ENCODE peak calls at places on chromosomes 12 and 14, in nine cellular contexts. One of them, this sample, is unnamed.
A peak's percentile ranks its signal among the peaks of the same experiment; 100 is the strongest.

GRCh38 chr12:67477682-67478265 is 170.8 kb upstream of the DYRK2 start:
- DNase-seq in GM23338: no peak
- DNase-seq in MM.1S: no peak
- DNase-seq in SK-N-SH: no peak
- DNase-seq in neural progenitor cell: no peak
- DNase-seq in astrocyte: no peak
- DNase-seq in GM23248: no peak
- DNase-seq in HepG2: no peak
- DNase-seq in endothelial cell of umbilical vein: no peak
- DNase-seq in this sample: no peak

GRCh38 chr12:11798856-11799530 is 149.5 kb downstream of the ETV6 start:
- DNase-seq in astrocyte: peak; percentile 94
- DNase-seq in neural progenitor cell: no peak
- DNase-seq in SK-N-SH: no peak
- DNase-seq in GM23248: peak; percentile 74
- DNase-seq in HepG2: peak; percentile 29
- DNase-seq in MM.1S: no peak
- DNase-seq in endothelial cell of umbilical vein: peak; percentile 98
- DNase-seq in GM23338: no peak
- DNase-seq in this sample: peak; percentile 89

GRCh38 chr14:71739273-71739990 is 192.8 kb upstream of the RGS6 start:
- DNase-seq in GM23338: peak; percentile 45
- DNase-seq in neural progenitor cell: no peak
- DNase-seq in GM23248: peak; percentile 40
- DNase-seq in astrocyte: no peak
- DNase-seq in SK-N-SH: peak; percentile 53
- DNase-seq in endothelial cell of umbilical vein: peak; percentile 17
- DNase-seq in HepG2: peak; percentile 50
- DNase-seq in MM.1S: no peak
- DNase-seq in this sample: peak; percentile 77

GRCh38 chr12:94469522-94469921 is 9.9 kb upstream of the CEP83 start:
- DNase-seq in astrocyte: no peak
- DNase-seq in MM.1S: no peak
- DNase-seq in GM23248: no peak
- DNase-seq in GM23338: no peak
- DNase-seq in neural progenitor cell: no peak
- DNase-seq in SK-N-SH: no peak
- DNase-seq in endothelial cell of umbilical vein: no peak
- DNase-seq in HepG2: no peak
- DNase-seq in this sample: no peak

GRCh38 chr12:51005671-51006070 is 20.5 kb downstream of the SLC11A2 start:
- DNase-seq in astrocyte: no peak
- DNase-seq in SK-N-SH: no peak
- DNase-seq in MM.1S: no peak
- DNase-seq in neural progenitor cell: no peak
- DNase-seq in GM23338: peak; percentile 83
- DNase-seq in endothelial cell of umbilical vein: no peak
- DNase-seq in GM23248: no peak
- DNase-seq in HepG2: no peak
- DNase-seq in this sample: peak; percentile 88

GRCh38 chr12:121345151-121345810 is 6.9 kb downstream of the ANAPC5 start:
- DNase-seq in astrocyte: no peak
- DNase-seq in GM23248: no peak
- DNase-seq in GM23338: no peak
- DNase-seq in HepG2: no peak
- DNase-seq in neural progenitor cell: no peak
- DNase-seq in SK-N-SH: no peak
- DNase-seq in endothelial cell of umbilical vein: no peak
- DNase-seq in MM.1S: no peak
- DNase-seq in this sample: no peak

GRCh38 chr12:15575797-15576560 is 213.2 kb downstream of the EPS8 start:
- DNase-seq in GM23248: no peak
- DNase-seq in astrocyte: peak; percentile 23
- DNase-seq in SK-N-SH: no peak
- DNase-seq in endothelial cell of umbilical vein: peak; percentile 19
- DNase-seq in MM.1S: no peak
- DNase-seq in GM23338: no peak
- DNase-seq in HepG2: no peak
- DNase-seq in neural progenitor cell: no peak
- DNase-seq in this sample: no peak

GRCh38 chr12:50579757-50580267 is 75.0 kb downstream of the DIP2B start:
- DNase-seq in GM23338: no peak
- DNase-seq in neural progenitor cell: no peak
- DNase-seq in HepG2: no peak
- DNase-seq in GM23248: peak; percentile 84
- DNase-seq in SK-N-SH: no peak
- DNase-seq in astrocyte: peak; percentile 51
- DNase-seq in MM.1S: no peak
- DNase-seq in endothelial cell of umbilical vein: no peak
- DNase-seq in this sample: peak; percentile 82

GRCh38 chr14:22996823-22997301 is 13.1 kb downstream of the C14orf93 start:
- DNase-seq in endothelial cell of umbilical vein: no peak
- DNase-seq in SK-N-SH: peak; percentile 49
- DNase-seq in MM.1S: no peak
- DNase-seq in neural progenitor cell: no peak
- DNase-seq in GM23248: no peak
- DNase-seq in astrocyte: no peak
- DNase-seq in HepG2: no peak
- DNase-seq in GM23338: no peak
- DNase-seq in this sample: no peak

GRCh38 chr12:110972870-110973269 is 52.5 kb upstream of the MYL2 start:
- DNase-seq in SK-N-SH: no peak
- DNase-seq in GM23338: no peak
- DNase-seq in endothelial cell of umbilical vein: no peak
- DNase-seq in GM23248: no peak
- DNase-seq in HepG2: no peak
- DNase-seq in astrocyte: no peak
- DNase-seq in MM.1S: no peak
- DNase-seq in neural progenitor cell: no peak
- DNase-seq in this sample: no peak

GRCh38 chr12:56151672-56152131 is 685 bp upstream of the MYL6B start:
- DNase-seq in GM23248: peak; percentile 64
- DNase-seq in endothelial cell of umbilical vein: no peak
- DNase-seq in astrocyte: no peak
- DNase-seq in MM.1S: peak; percentile 88
- DNase-seq in GM23338: peak; percentile 90
- DNase-seq in SK-N-SH: peak; percentile 71
- DNase-seq in HepG2: peak; percentile 80
- DNase-seq in neural progenitor cell: peak; percentile 66
- DNase-seq in this sample: peak; percentile 56

GRCh38 chr12:11731455-11731854 is 82.0 kb downstream of the ETV6 start:
- DNase-seq in astrocyte: peak; percentile 78
- DNase-seq in endothelial cell of umbilical vein: peak; percentile 83
- DNase-seq in GM23338: no peak
- DNase-seq in GM23248: peak; percentile 64
- DNase-seq in MM.1S: peak; percentile 34
- DNase-seq in HepG2: no peak
- DNase-seq in SK-N-SH: no peak
- DNase-seq in neural progenitor cell: no peak
- DNase-seq in this sample: peak; percentile 54

DNA sequence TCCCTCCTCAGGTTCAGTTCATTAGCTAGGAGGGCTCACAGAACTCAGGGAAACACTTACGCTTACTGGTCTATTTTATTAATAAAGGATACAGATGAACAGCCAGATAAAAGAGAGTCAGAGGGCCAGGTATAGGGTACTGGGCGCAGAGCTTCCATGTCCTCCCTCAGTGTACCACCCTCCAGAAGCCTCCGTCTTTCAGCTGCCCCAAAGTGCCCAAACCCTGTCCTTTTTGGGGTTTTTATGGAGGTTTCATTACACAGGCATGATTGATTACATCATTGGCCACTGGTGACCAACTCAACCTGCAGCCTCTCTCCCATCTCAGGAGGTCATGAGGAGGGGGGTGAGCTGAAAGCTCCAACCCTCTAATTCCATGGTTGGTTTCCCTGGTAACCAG is 7.5 kb upstream of the SERPINA5 start:
- DNase-seq in neural progenitor cell: no peak
- DNase-seq in GM23248: no peak
- DNase-seq in GM23338: no peak
- DNase-seq in MM.1S: no peak
- DNase-seq in endothelial cell of umbilical vein: no peak
- DNase-seq in SK-N-SH: no peak
- DNase-seq in HepG2: no peak
- DNase-seq in astrocyte: no peak
- DNase-seq in this sample: no peak
- H3K27me3 ChIP-seq in neural progenitor cell: no peaks in the 10 kb centered on the region
- H3K27me3 ChIP-seq in GM23248: no peaks in the 10 kb centered on the region
- H3K27me3 ChIP-seq in GM23338: no peaks in the 10 kb centered on the region
- H3K27me3 ChIP-seq in MM.1S: no peaks in the 10 kb centered on the region
- H3K27me3 ChIP-seq in endothelial cell of umbilical vein: no peaks in the 10 kb centered on the region
- H3K27me3 ChIP-seq in SK-N-SH: no peaks in the 10 kb centered on the region
- H3K27me3 ChIP-seq in HepG2: no peaks in the 10 kb centered on the region
- H3K27me3 ChIP-seq in astrocyte: no peaks in the 10 kb centered on the region
- H3K27me3 ChIP-seq in this sample: no peaks in the 10 kb centered on the region

GRCh38 chr14:93788307-93788556 is at the start of gene PRIMA1:
- DNase-seq in GM23338: no peak
- DNase-seq in neural progenitor cell: no peak
- DNase-seq in SK-N-SH: no peak
- DNase-seq in GM23248: no peak
- DNase-seq in astrocyte: no peak
- DNase-seq in endothelial cell of umbilical vein: no peak
- DNase-seq in MM.1S: no peak
- DNase-seq in HepG2: no peak
- DNase-seq in this sample: no peak
- H2AFZ ChIP-seq in GM23338: peak within 1 kb of the TSS; percentile 96
- H2AFZ ChIP-seq in neural progenitor cell: peak within 1 kb of the TSS; percentile 98
- H2AFZ ChIP-seq in SK-N-SH: no peak within 1 kb of the TSS
- H2AFZ ChIP-seq in GM23248: peak within 1 kb of the TSS; percentile 45
- H2AFZ ChIP-seq in astrocyte: no peak within 1 kb of the TSS
- H2AFZ ChIP-seq in endothelial cell of umbilical vein: no peak within 1 kb of the TSS
- H2AFZ ChIP-seq in MM.1S: no peak within 1 kb of the TSS
- H2AFZ ChIP-seq in HepG2: no peak within 1 kb of the TSS
- H2AFZ ChIP-seq in this sample: no peak within 1 kb of the TSS

DNA sequence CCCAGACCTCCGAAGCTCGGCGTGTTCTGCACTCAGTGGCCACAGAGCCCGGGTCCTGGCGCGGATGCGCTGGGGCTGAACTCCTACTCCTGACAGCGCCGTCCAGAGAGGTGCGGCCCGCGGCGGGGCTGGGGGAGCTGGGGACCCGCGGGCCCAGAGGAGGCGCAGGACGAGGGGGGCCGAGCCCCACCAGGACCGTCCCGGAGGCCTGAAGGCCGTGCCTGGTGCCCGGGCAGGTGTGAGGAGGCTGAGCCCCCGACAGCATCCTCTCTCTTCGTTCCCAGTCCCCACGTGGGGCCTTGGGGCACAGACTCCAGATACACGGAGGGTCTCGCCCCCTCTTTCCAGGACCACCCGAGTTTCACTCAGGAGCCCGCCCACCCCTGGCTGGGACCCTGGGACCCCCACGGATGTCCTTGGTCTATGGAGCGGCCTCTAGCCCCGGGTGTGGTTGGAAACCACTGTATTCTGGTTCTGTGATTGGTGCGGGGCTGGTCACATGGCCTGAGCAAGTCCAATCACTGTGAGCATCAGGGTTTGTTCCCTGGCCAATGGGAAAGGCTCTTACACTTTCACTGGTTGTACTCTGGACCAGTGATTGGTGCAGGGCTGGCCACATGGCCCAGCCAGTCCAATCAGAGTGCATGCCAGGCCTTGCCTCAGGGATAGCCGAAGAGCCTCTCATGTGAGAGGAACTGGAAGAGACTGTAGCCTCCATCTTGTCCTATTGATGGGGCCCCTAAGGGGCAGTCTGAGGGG is 217.6 kb upstream of the SFSWAP start:
- DNase-seq in SK-N-SH: peak; percentile 43
- DNase-seq in GM23248: no peak
- DNase-seq in MM.1S: no peak
- DNase-seq in HepG2: no peak
- DNase-seq in neural progenitor cell: no peak
- DNase-seq in endothelial cell of umbilical vein: no peak
- DNase-seq in astrocyte: no peak
- DNase-seq in GM23338: no peak
- DNase-seq in this sample: no peak
- H3K27me3 ChIP-seq in SK-N-SH: no peaks in the 10 kb centered on the region
- H3K27me3 ChIP-seq in GM23248: no peaks in the 10 kb centered on the region
- H3K27me3 ChIP-seq in MM.1S: no peaks in the 10 kb centered on the region
- H3K27me3 ChIP-seq in HepG2: peaks cover 2% of the 10 kb centered on the region
- H3K27me3 ChIP-seq in neural progenitor cell: no peaks in the 10 kb centered on the region
- H3K27me3 ChIP-seq in endothelial cell of umbilical vein: no peaks in the 10 kb centered on the region
- H3K27me3 ChIP-seq in astrocyte: no peaks in the 10 kb centered on the region
- H3K27me3 ChIP-seq in GM23338: no peaks in the 10 kb centered on the region
- H3K27me3 ChIP-seq in this sample: peaks cover 80% of the 10 kb centered on the region

GRCh38 chr12:96189781-96190180 is 4.4 kb upstream of the ELK3 start:
- DNase-seq in endothelial cell of umbilical vein: no peak
- DNase-seq in astrocyte: peak; percentile 22
- DNase-seq in neural progenitor cell: no peak
- DNase-seq in SK-N-SH: no peak
- DNase-seq in GM23338: no peak
- DNase-seq in MM.1S: no peak
- DNase-seq in HepG2: no peak
- DNase-seq in GM23248: no peak
- DNase-seq in this sample: no peak
- H2AFZ ChIP-seq in endothelial cell of umbilical vein: no peak overlapping the region
- H2AFZ ChIP-seq in astrocyte: no peak overlapping the region
- H2AFZ ChIP-seq in neural progenitor cell: no peak overlapping the region
- H2AFZ ChIP-seq in SK-N-SH: no peak overlapping the region
- H2AFZ ChIP-seq in GM23338: no peak overlapping the region
- H2AFZ ChIP-seq in MM.1S: no peak overlapping the region
- H2AFZ ChIP-seq in HepG2: no peak overlapping the region
- H2AFZ ChIP-seq in GM23248: no peak overlapping the region
- H2AFZ ChIP-seq in this sample: no peak overlapping the region

GRCh38 chr12:120207227-120207626 is 6.3 kb upstream of the RPLP0 start:
- DNase-seq in GM23248: no peak
- DNase-seq in GM23338: no peak
- DNase-seq in endothelial cell of umbilical vein: no peak
- DNase-seq in SK-N-SH: no peak
- DNase-seq in MM.1S: no peak
- DNase-seq in HepG2: no peak
- DNase-seq in astrocyte: no peak
- DNase-seq in neural progenitor cell: no peak
- DNase-seq in this sample: no peak
- H3K27me3 ChIP-seq in GM23248: no peaks in the 10 kb centered on the region
- H3K27me3 ChIP-seq in GM23338: no peaks in the 10 kb centered on the region
- H3K27me3 ChIP-seq in endothelial cell of umbilical vein: no peaks in the 10 kb centered on the region
- H3K27me3 ChIP-seq in SK-N-SH: no peaks in the 10 kb centered on the region
- H3K27me3 ChIP-seq in MM.1S: no peaks in the 10 kb centered on the region
- H3K27me3 ChIP-seq in HepG2: no peaks in the 10 kb centered on the region
- H3K27me3 ChIP-seq in astrocyte: no peaks in the 10 kb centered on the region
- H3K27me3 ChIP-seq in neural progenitor cell: no peaks in the 10 kb centered on the region
- H3K27me3 ChIP-seq in this sample: no peaks in the 10 kb centered on the region

DNA sequence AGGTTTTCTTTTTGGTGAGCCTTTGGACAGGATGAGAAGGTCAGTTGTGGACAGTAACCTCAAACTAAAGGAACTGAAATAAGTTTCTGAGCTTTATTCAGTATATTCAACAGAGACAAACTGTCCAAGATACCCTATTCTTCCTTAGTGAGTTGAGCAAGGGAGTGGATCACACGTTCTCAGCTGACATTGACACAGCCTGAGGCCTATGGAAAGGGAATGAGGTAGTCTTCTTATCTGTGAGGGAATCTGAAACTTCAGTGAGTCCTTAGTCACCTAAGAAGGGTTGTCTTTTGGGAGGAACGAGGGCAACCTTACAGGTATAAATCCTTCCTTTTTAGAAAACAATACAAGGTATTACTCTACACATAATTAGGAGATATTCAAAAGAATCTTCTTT is 5.0 kb upstream of the NUBPL start:
- DNase-seq in GM23248: no peak
- DNase-seq in SK-N-SH: no peak
- DNase-seq in HepG2: no peak
- DNase-seq in neural progenitor cell: no peak
- DNase-seq in GM23338: no peak
- DNase-seq in MM.1S: no peak
- DNase-seq in astrocyte: no peak
- DNase-seq in endothelial cell of umbilical vein: no peak
- DNase-seq in this sample: no peak
- H2AFZ ChIP-seq in GM23248: no peak overlapping the region
- H2AFZ ChIP-seq in SK-N-SH: no peak overlapping the region
- H2AFZ ChIP-seq in HepG2: peak overlapping the region; percentile 17
- H2AFZ ChIP-seq in neural progenitor cell: no peak overlapping the region
- H2AFZ ChIP-seq in GM23338: no peak overlapping the region
- H2AFZ ChIP-seq in MM.1S: no peak overlapping the region
- H2AFZ ChIP-seq in astrocyte: no peak overlapping the region
- H2AFZ ChIP-seq in endothelial cell of umbilical vein: no peak overlapping the region
- H2AFZ ChIP-seq in this sample: no peak overlapping the region